ENCODE peak calls at places on chromosomes 12 and 14, in four cellular contexts. B is fibroblast of pulmonary artery, O is epithelial cell of esophagus, P is astrocyte of the cerebellum. H is an unnamed sample.

GRCh38 chr12:8035440-8036010 is 3.0 kb downstream of the FOXJ2 start:
- DNase-seq in B (no peak), O (no peak), P (no peak), H (no peak)

GRCh38 chr12:120249875-120250795 is 15.4 kb downstream of the PXN start:
- DNase-seq in P (no peak), O (no peak), B (peak), H (no peak)

GRCh38 chr12:90940872-90941499 is 14.0 kb downstream of the CCER1 start:
- DNase-seq in O (peak), P (peak), B (peak), H (no peak)

GRCh38 chr12:130839770-130840355 is 813 bp upstream of the STX2 start:
- DNase-seq in B (no peak), O (no peak), P (no peak), H (no peak)

GRCh38 chr12:111546758-111547383 is 52.2 kb downstream of the ATXN2 start:
- DNase-seq in O (peak), P (no peak), B (no peak), H (no peak)

GRCh38 chr14:67232066-67232465 is 9.2 kb upstream of the PALS1 start:
- DNase-seq in O (no peak), P (no peak), B (no peak), H (no peak)

GRCh38 chr14:89293349-89293916 is 123.6 kb downstream of the FOXN3 start:
- DNase-seq in B (no peak), O (no peak), P (no peak), H (no peak)

GRCh38 chr14:32565256-32565655 is 236.2 kb downstream of the AKAP6 start:
- DNase-seq in O (no peak), P (no peak), B (no peak), H (no peak)

GRCh38 chr12:114949081-114949480 is 265.1 kb upstream of the TBX3 start:
- DNase-seq in O (no peak), P (no peak), B (no peak), H (no peak)

GRCh38 chr14:70073924-70074566 is 114.7 kb downstream of the SLC8A3 start:
- DNase-seq in O (peak), B (peak), P (peak), H (peak)

GRCh38 chr14:71395151-71395604 is 487.9 kb downstream of the PCNX1 start:
- DNase-seq in O (peak), B (no peak), P (no peak), H (no peak)

GRCh38 chr12:107522692-107523477 is 162.7 kb upstream of the PWP1 start:
- DNase-seq in O (no peak), P (no peak), B (no peak), H (no peak)
- TF ChIP-seq CTCF in O (peak), P (peak), B (peak), H (peak)

GRCh38 chr14:77206261-77206824 is 24.7 kb downstream of the TMEM63C start:
- DNase-seq in O (no peak), P (no peak), B (no peak), H (no peak)

GRCh38 chr14:77205566-77205965 is 24.0 kb downstream of the TMEM63C start:
- DNase-seq in P (no peak), B (no peak), O (no peak), H (no peak)

GRCh38 chr14:77208266-77208978 is 26.8 kb downstream of the TMEM63C start:
- DNase-seq in B (peak), O (peak), P (peak), H (peak)

GRCh38 chr14:77208979-77209318 is 27.4 kb downstream of the TMEM63C start:
- DNase-seq in O (no peak), B (no peak), P (no peak), H (no peak)

DNA sequence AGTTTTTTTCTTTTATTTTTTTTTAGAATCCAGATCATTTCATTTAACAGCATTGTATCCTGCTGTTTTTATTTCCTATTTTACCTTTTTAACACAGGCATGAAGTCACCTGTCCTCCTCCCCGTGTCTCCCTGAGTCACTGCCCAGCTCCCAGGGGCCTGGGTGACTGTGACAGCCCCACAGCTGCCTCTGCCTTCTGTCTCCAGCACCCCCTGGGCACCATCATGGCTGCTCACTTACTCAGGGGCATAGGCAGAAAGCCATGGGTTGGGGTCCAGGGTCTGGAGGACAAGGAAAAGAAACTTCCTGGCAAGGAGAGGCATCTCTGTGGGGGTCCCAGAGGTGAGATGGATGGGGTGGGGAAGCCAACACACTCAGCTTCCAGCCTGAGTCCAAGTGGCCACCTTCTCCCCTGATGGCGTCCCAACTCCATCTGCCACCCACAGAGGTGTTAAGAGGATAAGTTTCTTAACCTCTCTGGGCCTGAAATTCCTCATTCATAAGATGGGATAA is 25.3 kb downstream of the TMEM63C start:
- DNase-seq in O (no peak), P (no peak), B (no peak), H (no peak)
- TF ChIP-seq CTCF in O (no peak), P (no peak), B (no peak), H (no peak)

DNA sequence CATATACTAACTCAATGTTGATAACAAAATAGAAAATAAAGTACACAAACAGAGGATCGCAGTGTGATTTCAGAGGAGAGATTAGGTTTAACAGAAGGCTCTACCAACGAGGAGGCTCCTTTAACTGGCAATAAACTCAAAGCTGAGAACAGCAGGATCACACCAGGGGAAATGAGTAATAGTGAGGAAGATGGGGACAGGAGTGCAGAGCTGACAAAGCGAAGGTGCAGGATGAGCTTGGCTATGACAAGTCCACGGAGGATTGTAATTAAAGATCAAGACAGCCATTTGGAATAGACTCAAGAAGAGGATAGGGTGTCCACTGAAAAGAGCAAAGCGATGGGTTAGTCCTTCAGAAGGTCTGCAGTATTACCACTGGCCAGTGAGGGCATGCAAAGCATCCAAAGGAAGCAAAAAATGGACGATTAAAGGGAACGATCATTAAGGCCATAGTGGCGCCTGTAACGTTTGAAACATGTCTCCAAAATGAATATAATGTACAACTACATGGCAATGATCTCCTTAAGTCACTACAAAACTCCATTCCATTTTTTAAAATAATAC is 85.3 kb downstream of the GRIN2B start:
- DNase-seq in B (no peak), P (no peak), O (no peak), H (no peak)
- TF ChIP-seq CTCF in B (no peak), P (no peak), O (no peak), H (no peak)

DNA sequence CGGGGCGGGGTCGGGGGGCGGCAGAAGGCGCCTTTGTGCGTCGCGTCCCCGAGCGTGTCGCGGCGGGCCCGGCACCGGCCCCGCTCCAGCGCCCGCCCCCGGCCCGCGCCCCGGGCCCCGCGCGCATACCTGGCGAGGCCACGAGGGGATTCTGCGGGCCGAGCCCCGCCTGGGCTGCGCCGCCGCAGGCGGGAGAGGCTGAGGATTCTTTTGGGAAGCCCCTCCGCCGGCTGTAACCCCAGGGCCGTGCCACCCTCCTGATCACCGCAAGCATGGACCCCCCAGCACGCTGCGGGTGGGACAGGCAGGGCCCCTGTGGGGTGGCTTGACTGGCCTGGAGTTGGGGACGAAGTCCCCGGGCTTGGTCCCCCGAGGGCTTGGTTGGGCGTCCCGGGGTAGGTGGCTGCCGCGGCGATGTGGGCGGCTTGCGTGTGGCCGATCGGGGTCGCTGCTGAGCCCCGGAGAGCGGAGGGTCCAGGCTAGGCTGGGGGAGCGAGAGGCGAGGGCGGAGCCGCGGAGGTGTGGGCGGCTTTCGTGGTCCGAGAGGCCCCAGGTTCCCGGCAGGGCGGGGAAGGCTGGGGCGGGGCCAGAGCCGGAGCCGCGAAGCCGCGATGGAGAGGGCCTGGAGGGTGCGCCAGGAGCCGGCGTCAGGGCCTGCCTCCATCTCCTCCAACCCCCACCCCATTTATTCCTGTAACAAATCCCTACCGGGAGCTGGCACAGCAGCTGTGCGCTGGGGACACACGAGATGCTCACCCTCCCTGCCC is 28.4 kb upstream of the GPR132 start:
- DNase-seq in B (peak), P (no peak), O (peak), H (no peak)
- TF ChIP-seq CTCF in B (peak), P (peak), O (peak), H (peak)

DNA sequence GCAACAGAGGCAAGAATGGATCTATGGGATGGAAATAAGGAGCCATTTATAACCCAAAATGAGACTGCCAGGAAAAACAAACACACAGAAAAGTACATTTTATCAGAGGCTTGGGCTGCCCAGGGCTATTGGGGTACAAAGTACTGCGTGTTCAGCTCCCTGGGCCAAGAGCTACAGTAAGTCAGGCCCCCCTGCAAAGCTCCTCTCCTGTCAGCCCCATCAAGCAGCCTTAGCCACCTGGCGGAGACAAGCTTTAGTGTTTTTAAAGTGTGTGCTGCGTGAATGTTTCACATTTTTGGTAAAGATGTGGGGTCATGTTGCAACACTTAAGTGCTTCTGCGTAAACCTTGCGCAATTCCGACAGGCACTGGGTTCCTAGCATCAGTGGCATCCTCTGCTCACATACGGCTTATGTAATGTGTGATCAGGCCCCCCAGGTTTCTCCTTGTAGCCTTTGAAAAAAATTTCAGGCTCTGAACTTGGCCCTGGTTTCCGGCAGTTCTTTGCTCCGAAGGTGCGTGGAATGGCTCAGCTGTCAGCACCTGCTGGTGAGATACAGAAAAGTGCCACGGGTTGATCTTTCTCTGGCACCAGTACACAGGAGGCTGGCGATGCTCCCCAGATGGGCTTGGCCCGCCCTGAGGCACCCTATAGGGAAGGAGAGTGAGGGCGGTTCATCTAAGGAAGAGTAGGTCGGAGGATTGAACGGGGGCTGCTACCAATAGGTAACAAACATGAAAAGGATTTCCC is 198.7 kb upstream of the EEA1 start:
- DNase-seq in P (peak), B (peak), O (peak), H (peak)
- TF ChIP-seq CTCF in P (peak), B (peak), O (peak), H (peak)

GRCh38 chr14:22007278-22008097 is 333.9 kb upstream of the OR4E1 start:
- DNase-seq in P (no peak), B (no peak), O (no peak), H (no peak)

GRCh38 chr14:22003471-22003870 is 329.9 kb upstream of the OR4E1 start:
- DNase-seq in B (no peak), P (no peak), O (no peak), H (no peak)

GRCh38 chr14:21999400-21999799 is 325.8 kb upstream of the OR4E1 start:
- DNase-seq in P (no peak), O (peak), B (no peak), H (no peak)

GRCh38 chr14:22008098-22008412 is 334.4 kb upstream of the OR4E1 start:
- DNase-seq in P (no peak), O (no peak), B (no peak), H (no peak)

DNA sequence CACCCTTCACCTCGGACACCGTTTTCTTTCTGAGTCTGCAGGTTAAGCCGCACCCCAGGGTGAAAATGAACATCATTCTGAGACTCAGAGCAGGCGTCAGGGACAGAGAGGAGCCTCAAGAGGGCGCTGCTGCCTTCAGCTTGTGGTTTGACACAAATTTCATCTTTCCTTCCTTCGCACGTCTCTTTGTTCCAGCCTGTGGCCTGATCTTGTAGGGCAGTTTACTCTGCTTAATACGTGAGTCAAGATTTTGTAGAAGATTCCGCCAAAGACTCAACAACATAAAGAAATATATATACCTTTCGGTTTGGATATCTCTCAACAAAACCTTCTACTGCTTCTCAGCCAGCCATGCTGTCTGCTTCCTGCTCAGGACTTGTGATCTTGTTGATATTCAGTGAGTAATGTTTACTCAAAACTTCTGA is 329.3 kb upstream of the OR4E1 start:
- DNase-seq in B (no peak), O (peak), P (no peak), H (no peak)
- TF ChIP-seq CTCF in B (no peak), O (peak), P (peak), H (peak)

GRCh38 chr12:2008677-2009076 is 4.4 kb upstream of the DCP1B start:
- DNase-seq in B (no peak), P (no peak), O (no peak), H (no peak)

GRCh38 chr12:2003676-2004112 is 563 bp downstream of the DCP1B start:
- DNase-seq in B (no peak), P (peak), O (peak), H (no peak)

GRCh38 chr12:2009623-2010022 is 5.4 kb upstream of the DCP1B start:
- DNase-seq in B (no peak), O (no peak), P (no peak), H (no peak)

DNA sequence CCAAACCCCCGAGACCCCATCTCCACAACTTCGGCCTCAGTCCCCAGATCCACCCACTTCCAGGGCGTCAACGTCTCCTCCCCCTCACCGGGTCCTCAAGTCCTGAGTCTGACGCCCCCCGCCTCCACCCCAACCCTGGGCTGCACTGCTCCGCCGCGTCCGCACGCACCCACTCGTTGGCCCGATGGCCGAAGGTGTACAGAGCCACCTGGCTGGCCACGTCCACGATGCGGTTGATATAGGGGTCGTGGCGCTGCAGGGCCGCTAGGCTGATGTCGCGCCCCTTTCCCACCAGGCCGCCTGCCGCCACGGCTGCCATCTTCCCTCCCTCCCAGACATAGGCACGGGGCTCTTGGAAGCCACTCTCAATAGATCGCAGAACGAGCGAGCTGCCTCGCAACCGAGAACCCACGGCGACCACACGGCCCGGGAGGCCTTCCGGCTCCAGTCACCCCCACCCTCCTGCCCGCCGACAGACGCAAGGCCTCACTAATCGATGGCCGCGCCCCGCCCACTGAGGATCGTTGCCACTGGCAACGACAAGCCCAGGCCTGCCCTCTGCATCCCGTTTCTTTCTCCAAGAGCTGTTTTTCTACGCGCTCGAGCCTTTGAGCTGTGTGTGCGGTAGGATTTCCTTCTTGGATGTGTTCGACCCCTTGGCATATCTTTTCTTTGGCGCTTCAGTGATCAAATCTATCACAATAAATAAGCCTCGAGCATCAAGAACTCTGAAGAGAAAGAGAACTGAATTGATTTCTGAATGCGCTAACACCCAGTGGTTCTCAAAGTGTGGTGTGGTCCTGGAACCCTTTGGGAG is at the start of gene DCP1B:
- DNase-seq in O (peak), B (peak), P (peak), H (peak)
- TF ChIP-seq CTCF in O (no peak), B (no peak), P (no peak), H (no peak)

DNA sequence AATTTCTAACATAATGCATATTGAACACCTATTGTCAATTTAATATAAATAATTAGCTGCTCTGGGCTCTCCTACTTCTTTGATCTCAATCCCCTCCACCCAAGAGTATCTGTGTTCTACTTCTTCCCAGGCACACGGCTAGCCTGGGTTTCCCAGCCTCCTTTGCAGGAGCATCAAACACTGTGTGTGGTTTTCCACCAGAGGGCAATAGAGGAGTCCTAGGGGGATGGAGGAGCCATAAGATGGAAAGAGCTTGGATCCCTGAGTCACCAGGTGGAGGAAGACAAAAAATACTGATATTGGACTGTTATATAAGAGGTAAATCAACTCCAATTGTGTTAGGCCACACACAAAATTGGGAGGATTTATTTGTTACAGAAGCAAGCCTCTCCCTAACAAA is 333.7 kb downstream of the GLT1D1 start:
- DNase-seq in O (no peak), P (no peak), B (no peak), H (no peak)
- TF ChIP-seq CTCF in O (no peak), P (peak), B (no peak), H (no peak)

GRCh38 chr12:53600490-53601295 is 25.5 kb downstream of the ATF7 start:
- DNase-seq in B (no peak), P (no peak), O (no peak), H (no peak)

GRCh38 chr12:53596920-53597363 is 29.2 kb downstream of the ATF7 start:
- DNase-seq in B (peak), O (no peak), P (peak), H (peak)

GRCh38 chr12:53602176-53602942 is 23.8 kb downstream of the ATF7 start:
- DNase-seq in O (no peak), B (no peak), P (no peak), H (no peak)

GRCh38 chr12:53601296-53601847 is 24.8 kb downstream of the ATF7 start:
- DNase-seq in B (no peak), P (no peak), O (no peak), H (no peak)

DNA sequence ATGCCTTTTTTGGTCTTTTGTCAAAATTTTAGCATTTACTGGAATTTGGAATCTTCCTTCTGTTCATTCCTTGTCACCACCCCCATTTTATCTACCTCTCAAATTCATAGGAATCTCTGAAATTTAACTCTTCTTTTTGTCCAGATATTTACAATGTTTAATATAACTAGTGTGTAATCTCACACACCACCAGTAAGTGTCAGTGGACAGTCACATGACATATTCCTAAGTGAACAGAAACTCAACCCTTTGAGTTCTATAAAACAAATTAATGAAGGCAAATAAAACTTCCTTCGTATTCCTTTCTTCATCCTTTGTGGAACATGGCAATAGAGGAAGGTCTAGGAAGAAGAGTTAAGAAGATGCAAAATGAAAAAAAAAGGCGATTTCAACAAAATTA is 26.6 kb downstream of the ATF7 start:
- DNase-seq in B (no peak), O (no peak), P (no peak), H (no peak)
- TF ChIP-seq CTCF in B (no peak), O (no peak), P (no peak), H (no peak)

H was measured in HFF-Myc.